ENCODE peak calls at places on chromosomes 3 and 15, in five cellular contexts. W is fibroblast of lung, C is HCT116, J is mammary epithelial cell, U is H1. R is an unnamed sample. For H3K27me3, the result is how much of the 10 kb centered on the place peaks cover.

GRCh38 chr3:159928071-159928491 is 60.6 kb upstream of the IL12A start:
- DNase-seq in W (peak), C (no peak), J (peak), U (no peak), R (no peak)

GRCh38 chr3:94336076-94336741 is 273.3 kb downstream of the NSUN3 start:
- DNase-seq in W (peak), C (peak), J (peak), U (no peak), R (no peak)

GRCh38 chr3:1439395-1439794 is 346.6 kb downstream of the CNTN6 start:
- DNase-seq in W (no peak), C (no peak), J (no peak), U (peak), R (no peak)

GRCh38 chr3:171306631-171307030 is 153.6 kb downstream of the TNIK start:
- DNase-seq in W (peak), C (no peak), J (peak), U (no peak), R (no peak)

GRCh38 chr3:170002829-170003228 is 35.0 kb upstream of the GPR160 start:
- DNase-seq in W (no peak), C (no peak), J (no peak), U (no peak), R (no peak)

GRCh38 chr3:186551387-186551786 is 7.2 kb upstream of the CRYGS start:
- DNase-seq in W (no peak), C (no peak), J (no peak), U (no peak), R (no peak)

GRCh38 chr3:67357610-67358458 is 296.6 kb downstream of the SUCLG2 start:
- DNase-seq in W (peak), C (peak), J (peak), U (peak), R (no peak)

GRCh38 chr3:22209578-22209977 is 458.6 kb upstream of the ZNF385D start:
- DNase-seq in W (no peak), C (no peak), J (no peak), U (no peak), R (no peak)

GRCh38 chr3:107927361-107928083 is 163.3 kb downstream of the CD47 start:
- DNase-seq in W (peak), C (peak), J (peak), U (peak), R (peak)

GRCh38 chr3:169218314-169218983 is 445.1 kb downstream of the MECOM start:
- DNase-seq in W (peak), C (peak), J (peak), U (no peak), R (no peak)

GRCh38 chr3:174122411-174122810 is 724.9 kb downstream of the NLGN1 start:
- DNase-seq in W (no peak), C (no peak), J (no peak), U (no peak), R (no peak)

GRCh38 chr3:37210230-37210629 is 35.8 kb upstream of the LRRFIP2 start:
- DNase-seq in W (no peak), C (no peak), J (peak), U (no peak), R (no peak)

GRCh38 chr15:69298697-69299441 is at the start of gene PAQR5:
- DNase-seq in W (no peak), C (no peak), J (no peak), U (no peak), R (no peak)

GRCh38 chr3:152321806-152322377 is 53.2 kb downstream of the MBNL1 start:
- DNase-seq in W (no peak), C (no peak), J (no peak), U (no peak), R (no peak)

GRCh38 chr15:31268108-31268501 is 58.5 kb upstream of the KLF13 start:
- DNase-seq in W (no peak), C (no peak), J (no peak), U (no peak), R (no peak)

GRCh38 chr15:74400313-74400850 is 32.9 kb upstream of the CYP11A1 start:
- DNase-seq in W (no peak), C (no peak), J (no peak), U (no peak), R (no peak)

GRCh38 chr15:86876387-86876786 is 796.7 kb downstream of the AGBL1 start:
- DNase-seq in W (no peak), C (no peak), J (no peak), U (no peak), R (no peak)

GRCh38 chr3:150412599-150413069 is 4.5 kb downstream of the TSC22D2 start:
- DNase-seq in W (peak), C (no peak), J (peak), U (no peak), R (no peak)

GRCh38 chr15:61702224-61703120 is 357.8 kb downstream of the VPS13C start:
- DNase-seq in W (peak), C (no peak), J (no peak), U (peak), R (no peak)

GRCh38 chr3:124201786-124202185 is 209.9 kb upstream of the ROPN1 start:
- DNase-seq in W (no peak), C (no peak), J (no peak), U (no peak), R (no peak)

GRCh38 chr3:66486646-66487045 is 14.2 kb downstream of the LRIG1 start:
- DNase-seq in W (peak), C (no peak), J (no peak), U (no peak), R (no peak)

GRCh38 chr15:40909662-40910625 is 15.7 kb downstream of the VPS18 start:
- DNase-seq in W (no peak), C (no peak), J (no peak), U (no peak), R (no peak)

GRCh38 chr15:82538961-82539689 is 1.1 kb downstream of the RPS17 start:
- DNase-seq in W (no peak), C (no peak), J (no peak), U (no peak), R (no peak)

GRCh38 chr3:113695426-113695817 is 1.0 kb downstream of the USF3 start:
- DNase-seq in W (peak), C (no peak), J (no peak), U (no peak), R (no peak)

GRCh38 chr3:9793161-9793781 is 389 bp downstream of the ARPC4 start:
- DNase-seq in W (peak), C (no peak), J (peak), U (no peak), R (no peak)

GRCh38 chr3:121894191-121894990 is at the start of gene SLC15A2:
- DNase-seq in W (no peak), C (no peak), J (no peak), U (peak), R (no peak)

GRCh38 chr15:61411941-61412510 is 182.9 kb upstream of the RORA start:
- DNase-seq in W (peak), C (no peak), J (no peak), U (no peak), R (no peak)

GRCh38 chr3:119352863-119353527 is 58.8 kb downstream of the ARHGAP31 start:
- DNase-seq in W (peak), C (peak), J (peak), U (no peak), R (no peak)

GRCh38 chr15:62658498-62658897 is 384.0 kb upstream of the TPM1 start:
- DNase-seq in W (no peak), C (no peak), J (peak), U (no peak), R (no peak)

GRCh38 chr3:139122221-139122581 is 77.5 kb upstream of the PRR23C start:
- DNase-seq in W (peak), C (no peak), J (no peak), U (no peak), R (no peak)

GRCh38 chr3:115784739-115785571 is 161.6 kb downstream of the GAP43 start:
- DNase-seq in W (peak), C (no peak), J (peak), U (no peak), R (peak)

DNA sequence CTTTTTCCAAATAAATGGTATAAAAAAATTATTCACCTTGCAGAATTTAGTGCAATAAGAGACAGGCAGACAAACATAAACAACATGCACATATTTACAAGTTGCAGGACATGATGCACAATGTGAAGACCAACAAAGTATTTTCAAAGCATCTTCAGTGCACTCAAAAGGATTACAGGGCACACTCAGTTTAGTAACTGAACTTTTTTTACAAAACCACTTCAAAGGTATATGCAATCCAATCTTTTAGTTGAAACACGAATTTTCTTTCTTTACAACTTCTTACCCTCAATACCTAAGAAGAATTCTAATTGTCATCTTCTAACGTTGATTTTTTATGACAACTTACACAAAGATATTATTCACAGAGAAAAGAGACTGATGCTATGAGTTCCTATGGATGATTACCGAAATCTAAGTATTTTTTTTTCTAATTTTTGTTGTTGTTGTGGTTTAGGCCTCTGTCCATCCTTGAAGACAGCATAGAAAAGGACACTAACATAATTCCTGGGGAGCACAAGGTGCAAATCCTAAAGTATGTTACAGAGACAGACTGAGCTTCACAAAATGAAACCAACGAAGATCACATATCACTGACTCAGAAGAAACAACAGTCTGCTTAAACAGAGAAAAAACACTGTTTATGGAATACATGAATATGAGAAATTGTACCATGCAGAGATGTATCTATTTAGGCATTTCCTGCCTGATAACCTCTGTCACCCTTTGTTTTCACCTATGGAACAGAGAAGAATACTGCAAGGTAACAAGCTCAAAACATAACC is 50.3 kb downstream of the ZMAT3 start:
- DNase-seq in W (no peak), C (no peak), J (no peak), U (no peak), R (no peak)
- H2AFZ ChIP-seq in W (no peak), C (no peak), J (no peak), U (no peak), R (no peak)

GRCh38 chr3:112116777-112117186 is 16.3 kb downstream of the GCSAM start:
- DNase-seq in W (no peak), C (no peak), J (no peak), U (no peak), R (no peak)

GRCh38 chr3:112117415-112117814 is 15.6 kb downstream of the GCSAM start:
- DNase-seq in W (no peak), C (no peak), J (no peak), U (no peak), R (no peak)

GRCh38 chr3:112115806-112116383 is 17.2 kb downstream of the GCSAM start:
- DNase-seq in W (no peak), C (no peak), J (no peak), U (no peak), R (no peak)

GRCh38 chr3:112119686-112120484 is 13.2 kb downstream of the GCSAM start:
- DNase-seq in W (no peak), C (no peak), J (no peak), U (no peak), R (no peak)

DNA sequence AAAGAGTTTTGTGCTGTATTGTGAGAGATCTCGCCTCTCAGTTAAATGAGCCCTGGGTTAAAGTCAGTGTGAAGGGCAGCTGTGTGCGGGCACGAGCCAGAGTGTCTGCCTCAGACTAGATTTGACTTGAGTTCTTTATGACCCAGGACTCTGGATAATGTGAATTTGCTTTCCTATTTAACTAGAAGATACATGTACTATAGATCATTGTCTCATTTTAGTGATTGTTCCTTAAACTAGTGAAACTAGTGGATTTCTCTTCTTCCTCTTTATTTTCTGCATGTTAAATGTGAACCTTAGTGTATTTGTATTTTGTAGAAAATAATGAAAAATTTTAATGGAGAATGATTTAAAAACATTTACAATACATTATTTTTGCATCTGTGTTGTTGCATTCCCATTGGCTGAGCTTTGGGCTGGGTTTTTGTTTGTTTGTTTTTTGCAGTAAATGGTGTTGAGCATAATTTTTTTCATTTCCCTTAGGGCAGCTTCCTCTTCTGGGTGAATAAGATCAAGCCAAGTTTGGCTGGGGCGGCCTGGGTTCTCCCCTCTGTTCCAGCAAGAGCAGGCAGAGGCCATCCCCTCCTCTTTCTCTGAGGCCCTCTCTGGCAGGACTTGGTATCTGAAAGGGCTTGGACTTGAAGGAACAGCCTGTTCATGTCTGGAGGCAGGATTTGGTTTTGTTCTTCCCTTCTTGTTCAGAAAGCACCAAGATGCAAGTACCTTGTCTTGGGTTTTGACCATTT is 15.0 kb downstream of the GCSAM start:
- DNase-seq in W (no peak), C (no peak), J (no peak), U (no peak), R (no peak)
- TF ChIP-seq CTCF in W (no peak), C (peak), J (no peak), U (peak), R (peak)

GRCh38 chr3:184563569-184563925 is 2.0 kb downstream of the EPHB3 start:
- DNase-seq in W (no peak), C (no peak), J (peak), U (no peak), R (no peak)

GRCh38 chr3:184560992-184561328 is 625 bp upstream of the EPHB3 start:
- DNase-seq in W (no peak), C (no peak), J (no peak), U (no peak), R (peak)

GRCh38 chr3:184561329-184562145 is at the start of gene EPHB3:
- DNase-seq in W (peak), C (peak), J (peak), U (peak), R (peak)

GRCh38 chr3:184562875-184563568 is 1.4 kb downstream of the EPHB3 start:
- DNase-seq in W (no peak), C (no peak), J (peak), U (no peak), R (no peak)

DNA sequence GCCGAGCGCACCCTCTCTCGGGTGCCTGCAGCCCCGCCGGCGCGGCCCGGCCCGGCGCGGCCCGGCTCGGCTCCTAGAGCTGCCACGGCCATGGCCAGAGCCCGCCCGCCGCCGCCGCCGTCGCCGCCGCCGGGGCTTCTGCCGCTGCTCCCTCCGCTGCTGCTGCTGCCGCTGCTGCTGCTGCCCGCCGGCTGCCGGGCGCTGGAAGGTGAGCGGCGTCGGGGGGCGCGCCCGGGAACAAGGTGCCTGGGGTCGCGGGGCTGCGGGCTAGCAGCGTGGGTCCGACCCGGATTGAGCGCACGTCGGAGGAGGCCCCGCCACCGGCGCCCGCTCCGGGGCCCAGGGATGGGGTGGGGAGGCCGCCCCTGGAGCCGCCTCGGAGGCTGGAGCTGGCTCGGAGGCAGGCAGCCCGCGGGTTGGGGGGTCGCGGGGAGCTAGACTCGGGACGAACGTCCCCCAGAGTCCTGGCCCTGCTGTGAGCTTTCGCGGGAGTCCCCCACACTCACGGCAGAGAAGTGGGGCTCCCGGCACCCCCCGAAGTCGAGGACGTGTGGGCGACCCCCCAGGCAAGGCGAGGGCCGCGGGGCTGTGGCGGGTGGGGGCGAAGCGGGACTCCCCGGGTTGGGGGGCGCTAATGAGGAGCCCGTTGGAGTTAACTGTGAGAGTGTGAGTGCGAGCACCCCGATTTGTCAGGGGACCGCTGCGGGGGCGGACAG is 719 bp downstream of the EPHB3 start:
- DNase-seq in W (no peak), C (no peak), J (no peak), U (no peak), R (no peak)
- H3K27me3 ChIP-seq in W (under half), C (under half), J (under half), U (half or more), R (under half)

GRCh38 chr3:112654979-112655378 is 14.0 kb upstream of the CCDC80 start:
- DNase-seq in W (no peak), C (no peak), J (no peak), U (no peak), R (no peak)
- H2AFZ ChIP-seq in W (no peak), C (no peak), J (peak), U (no peak), R (peak)

GRCh38 chr3:81829946-81830345 is 68.5 kb upstream of the GBE1 start:
- DNase-seq in W (no peak), C (no peak), J (no peak), U (no peak), R (no peak)
- TF ChIP-seq CTCF in W (no peak), C (no peak), J (no peak), U (no peak), R (no peak)

GRCh38 chr3:71927505-71928066 is 142.6 kb upstream of the PROK2 start:
- DNase-seq in W (no peak), C (no peak), J (no peak), U (no peak), R (no peak)
- H3K27me3 ChIP-seq in W (under half), C (under half), J (under half), U (under half), R (under half)

GRCh38 chr3:50127251-50127671 is 27.9 kb upstream of the SEMA3F start:
- DNase-seq in W (no peak), C (no peak), J (no peak), U (no peak), R (no peak)
- H2AFZ ChIP-seq in W (no peak), C (no peak), J (no peak), U (no peak), R (no peak)

GRCh38 chr3:156449712-156450574 is 105.0 kb downstream of the SSR3 start:
- DNase-seq in W (peak), C (peak), J (peak), U (no peak), R (no peak)

GRCh38 chr3:156456771-156457224 is 98.1 kb downstream of the SSR3 start:
- DNase-seq in W (no peak), C (no peak), J (peak), U (no peak), R (no peak)

GRCh38 chr3:156460206-156460609 is 94.7 kb downstream of the SSR3 start:
- DNase-seq in W (no peak), C (no peak), J (no peak), U (no peak), R (no peak)

GRCh38 chr3:156459434-156459833 is 95.5 kb downstream of the SSR3 start:
- DNase-seq in W (no peak), C (no peak), J (no peak), U (no peak), R (no peak)

GRCh38 chr3:156455839-156456238 is 99.1 kb downstream of the SSR3 start:
- DNase-seq in W (no peak), C (no peak), J (no peak), U (no peak), R (no peak)
- TF ChIP-seq CTCF in W (no peak), C (no peak), J (no peak), U (peak), R (no peak)

GRCh38 chr15:93060336-93061248 is 28.4 kb downstream of the RGMA start:
- DNase-seq in W (no peak), C (no peak), J (no peak), U (no peak), R (no peak)
- H3K27me3 ChIP-seq in W (under half), C (under half), J (under half), U (under half), R (under half)

R was measured in keratinocyte.